ENCODE peak calls at places on chromosome 5, in eight cellular contexts. W is GM12865, F is upper lobe of right lung, H is small intestine, Y is GM10248, P is mucosa of gallbladder, X is HuH-7, O is KG1. L is an unnamed sample.

GRCh38 chr5:172640822-172641358 is at the start of gene NEURL1B:
- DNase-seq in W (peak; percentile 24), F (peak; percentile 83), H (peak; percentile 84), Y (peak; percentile 65), P (peak; percentile 67), X (peak; percentile 95), O (peak; percentile 84), L (peak; percentile 92)

GRCh38 chr5:14039063-14039462 is 94.6 kb upstream of the DNAH5 start:
- DNase-seq in W (no peak), F (no peak), H (no peak), Y (no peak), P (peak; percentile 49), X (no peak), O (no peak), L (peak; percentile 34)

GRCh38 chr5:144549580-144549979 is 378.9 kb downstream of the KCTD16 start:
- DNase-seq in W (no peak), F (no peak), H (peak; percentile 0), Y (no peak), P (peak; percentile 76), X (no peak), O (no peak), L (no peak)

GRCh38 chr5:132773114-132773513 is 3.9 kb downstream of the SEPTIN8 start:
- DNase-seq in W (no peak), F (no peak), H (no peak), Y (no peak), P (no peak), X (no peak), O (no peak), L (no peak)

GRCh38 chr5:139761057-139761450 is 34.6 kb upstream of the PSD2 start:
- DNase-seq in W (no peak), F (no peak), H (no peak), Y (no peak), P (no peak), X (no peak), O (no peak), L (no peak)

GRCh38 chr5:113330533-113331200 is 104.1 kb downstream of the TSSK1B start:
- DNase-seq in W (peak; percentile 50), F (no peak), H (peak; percentile 29), Y (peak; percentile 31), P (peak; percentile 47), X (peak; percentile 31), O (no peak), L (peak; percentile 63)

GRCh38 chr5:158451203-158451982 is 592.4 kb upstream of the CLINT1 start:
- DNase-seq in W (no peak), F (no peak), H (no peak), Y (no peak), P (peak; percentile 37), X (no peak), O (no peak), L (no peak)

GRCh38 chr5:57724836-57725235 is 242.2 kb upstream of the ACTBL2 start:
- DNase-seq in W (no peak), F (no peak), H (no peak), Y (no peak), P (no peak), X (no peak), O (no peak), L (no peak)

GRCh38 chr5:32443145-32443540 is 1.4 kb downstream of the ZFR start:
- DNase-seq in W (peak; percentile 61), F (no peak), H (no peak), Y (peak; percentile 40), P (no peak), X (no peak), O (peak; percentile 10), L (peak; percentile 21)

GRCh38 chr5:99586878-99587277 is 658.1 kb upstream of the CHD1 start:
- DNase-seq in W (no peak), F (no peak), H (no peak), Y (no peak), P (no peak), X (no peak), O (no peak), L (no peak)

GRCh38 chr5:60687927-60688720 is 11.8 kb downstream of the DEPDC1B start:
- DNase-seq in W (peak; percentile 65), F (no peak), H (peak; percentile 61), Y (peak; percentile 34), P (no peak), X (peak; percentile 37), O (no peak), L (no peak)

L was measured in cardiac muscle cell.